ENCODE peak calls at places on chromosomes 7 and 10, in six cellular contexts. One of them, this sample, is unnamed.

GRCh38 chr10:113742466-113742865 is 9.0 kb upstream of the PLEKHS1 start:
- DNase-seq in C1 segment of cervical spinal cord: no peak
- DNase-seq in WTC11: no peak
- DNase-seq in mesothelial cell of epicardium: no peak
- DNase-seq in activated CD4-positive, alpha-beta T cell treated with anti-CD3 and anti-CD28 coated beads, Interleukin-2, amount 10 ng/mL, durations not matched to agents 7 days and 5 days: no peak
- DNase-seq in adipocyte: no peak
- DNase-seq in this sample: no peak

GRCh38 chr10:24202181-24202570 is 6.8 kb upstream of the KIAA1217 start:
- DNase-seq in C1 segment of cervical spinal cord: no peak
- DNase-seq in WTC11: peak
- DNase-seq in mesothelial cell of epicardium: no peak
- DNase-seq in activated CD4-positive, alpha-beta T cell treated with anti-CD3 and anti-CD28 coated beads, Interleukin-2, amount 10 ng/mL, durations not matched to agents 7 days and 5 days: no peak
- DNase-seq in adipocyte: no peak
- DNase-seq in this sample: no peak

GRCh38 chr10:31133251-31133627 is 101.6 kb upstream of the ZNF438 start:
- DNase-seq in C1 segment of cervical spinal cord: no peak
- DNase-seq in WTC11: no peak
- DNase-seq in mesothelial cell of epicardium: no peak
- DNase-seq in activated CD4-positive, alpha-beta T cell treated with anti-CD3 and anti-CD28 coated beads, Interleukin-2, amount 10 ng/mL, durations not matched to agents 7 days and 5 days: no peak
- DNase-seq in adipocyte: no peak
- DNase-seq in this sample: no peak

GRCh38 chr10:33335800-33336605 is 1.5 kb upstream of the NRP1 start:
- DNase-seq in C1 segment of cervical spinal cord: no peak
- DNase-seq in WTC11: peak
- DNase-seq in mesothelial cell of epicardium: no peak
- DNase-seq in activated CD4-positive, alpha-beta T cell treated with anti-CD3 and anti-CD28 coated beads, Interleukin-2, amount 10 ng/mL, durations not matched to agents 7 days and 5 days: no peak
- DNase-seq in adipocyte: peak
- DNase-seq in this sample: no peak

GRCh38 chr10:8058274-8059111 is 4.0 kb downstream of the GATA3 start:
- DNase-seq in C1 segment of cervical spinal cord: no peak
- DNase-seq in WTC11: no peak
- DNase-seq in mesothelial cell of epicardium: no peak
- DNase-seq in activated CD4-positive, alpha-beta T cell treated with anti-CD3 and anti-CD28 coated beads, Interleukin-2, amount 10 ng/mL, durations not matched to agents 7 days and 5 days: no peak
- DNase-seq in adipocyte: no peak
- DNase-seq in this sample: no peak

GRCh38 chr7:101650579-101651081 is 21.5 kb upstream of the MYL10 start:
- DNase-seq in C1 segment of cervical spinal cord: no peak
- DNase-seq in WTC11: no peak
- DNase-seq in mesothelial cell of epicardium: no peak
- DNase-seq in activated CD4-positive, alpha-beta T cell treated with anti-CD3 and anti-CD28 coated beads, Interleukin-2, amount 10 ng/mL, durations not matched to agents 7 days and 5 days: no peak
- DNase-seq in adipocyte: no peak
- DNase-seq in this sample: no peak

GRCh38 chr7:139482662-139483466 is 609 bp downstream of the KLRG2 start:
- DNase-seq in C1 segment of cervical spinal cord: no peak
- DNase-seq in WTC11: peak
- DNase-seq in mesothelial cell of epicardium: peak
- DNase-seq in activated CD4-positive, alpha-beta T cell treated with anti-CD3 and anti-CD28 coated beads, Interleukin-2, amount 10 ng/mL, durations not matched to agents 7 days and 5 days: peak
- DNase-seq in adipocyte: peak
- DNase-seq in this sample: no peak

GRCh38 chr7:65471587-65471986 is 97.9 kb downstream of the ZNF92 start:
- DNase-seq in C1 segment of cervical spinal cord: no peak
- DNase-seq in WTC11: no peak
- DNase-seq in mesothelial cell of epicardium: no peak
- DNase-seq in activated CD4-positive, alpha-beta T cell treated with anti-CD3 and anti-CD28 coated beads, Interleukin-2, amount 10 ng/mL, durations not matched to agents 7 days and 5 days: no peak
- DNase-seq in adipocyte: no peak
- DNase-seq in this sample: no peak

GRCh38 chr7:137295925-137296324 is 47.6 kb downstream of the PTN start:
- DNase-seq in C1 segment of cervical spinal cord: no peak
- DNase-seq in WTC11: no peak
- DNase-seq in mesothelial cell of epicardium: no peak
- DNase-seq in activated CD4-positive, alpha-beta T cell treated with anti-CD3 and anti-CD28 coated beads, Interleukin-2, amount 10 ng/mL, durations not matched to agents 7 days and 5 days: no peak
- DNase-seq in adipocyte: no peak
- DNase-seq in this sample: no peak

GRCh38 chr7:74583630-74584029 is 73.9 kb upstream of the GTF2I start:
- DNase-seq in C1 segment of cervical spinal cord: no peak
- DNase-seq in WTC11: no peak
- DNase-seq in mesothelial cell of epicardium: no peak
- DNase-seq in activated CD4-positive, alpha-beta T cell treated with anti-CD3 and anti-CD28 coated beads, Interleukin-2, amount 10 ng/mL, durations not matched to agents 7 days and 5 days: no peak
- DNase-seq in adipocyte: no peak
- DNase-seq in this sample: no peak

GRCh38 chr7:99036531-99037175 is 107.3 kb downstream of the SMURF1 start:
- DNase-seq in C1 segment of cervical spinal cord: peak
- DNase-seq in WTC11: peak
- DNase-seq in mesothelial cell of epicardium: no peak
- DNase-seq in activated CD4-positive, alpha-beta T cell treated with anti-CD3 and anti-CD28 coated beads, Interleukin-2, amount 10 ng/mL, durations not matched to agents 7 days and 5 days: no peak
- DNase-seq in adipocyte: peak
- DNase-seq in this sample: peak

GRCh38 chr10:120422459-120422858 is 34.6 kb upstream of the PLPP4 start:
- DNase-seq in C1 segment of cervical spinal cord: no peak
- DNase-seq in WTC11: no peak
- DNase-seq in mesothelial cell of epicardium: no peak
- DNase-seq in activated CD4-positive, alpha-beta T cell treated with anti-CD3 and anti-CD28 coated beads, Interleukin-2, amount 10 ng/mL, durations not matched to agents 7 days and 5 days: no peak
- DNase-seq in adipocyte: peak
- DNase-seq in this sample: no peak

GRCh38 chr10:104505521-104506041 is 135.5 kb upstream of the SORCS3 start:
- DNase-seq in C1 segment of cervical spinal cord: no peak
- DNase-seq in WTC11: no peak
- DNase-seq in mesothelial cell of epicardium: no peak
- DNase-seq in activated CD4-positive, alpha-beta T cell treated with anti-CD3 and anti-CD28 coated beads, Interleukin-2, amount 10 ng/mL, durations not matched to agents 7 days and 5 days: no peak
- DNase-seq in adipocyte: no peak
- DNase-seq in this sample: no peak

GRCh38 chr7:77331938-77332695 is 84.0 kb downstream of the GSAP start:
- DNase-seq in C1 segment of cervical spinal cord: peak
- DNase-seq in WTC11: peak
- DNase-seq in mesothelial cell of epicardium: no peak
- DNase-seq in activated CD4-positive, alpha-beta T cell treated with anti-CD3 and anti-CD28 coated beads, Interleukin-2, amount 10 ng/mL, durations not matched to agents 7 days and 5 days: peak
- DNase-seq in adipocyte: peak
- DNase-seq in this sample: no peak

GRCh38 chr10:52170776-52171175 is 143.3 kb upstream of the DKK1 start:
- DNase-seq in C1 segment of cervical spinal cord: no peak
- DNase-seq in WTC11: no peak
- DNase-seq in mesothelial cell of epicardium: no peak
- DNase-seq in activated CD4-positive, alpha-beta T cell treated with anti-CD3 and anti-CD28 coated beads, Interleukin-2, amount 10 ng/mL, durations not matched to agents 7 days and 5 days: no peak
- DNase-seq in adipocyte: no peak
- DNase-seq in this sample: no peak

GRCh38 chr10:79163663-79163970 is 94.9 kb downstream of the ZMIZ1 start:
- DNase-seq in C1 segment of cervical spinal cord: no peak
- DNase-seq in WTC11: no peak
- DNase-seq in mesothelial cell of epicardium: no peak
- DNase-seq in activated CD4-positive, alpha-beta T cell treated with anti-CD3 and anti-CD28 coated beads, Interleukin-2, amount 10 ng/mL, durations not matched to agents 7 days and 5 days: no peak
- DNase-seq in adipocyte: no peak
- DNase-seq in this sample: no peak